ENCODE peak calls at places on chromosomes 4 and X, in five cellular contexts. I, G, B, Y and U are unnamed samples.

GRCh38 chr4:4862665-4863482 is 3.4 kb downstream of the MSX1 start:
- DNase-seq in I (no peak), G (no peak), B (no peak), Y (no peak), U (peak)

GRCh38 chr4:181688416-181688815 is 554.8 kb upstream of the TENM3 start:
- DNase-seq in I (no peak), G (no peak), B (no peak), Y (peak), U (no peak)

GRCh38 chr4:81875962-81876650 is 404.4 kb upstream of the RASGEF1B start:
- DNase-seq in I (no peak), G (no peak), B (no peak), Y (no peak), U (no peak)

GRCh38 chr4:109298279-109299010 is 4.0 kb downstream of the COL25A1 start:
- DNase-seq in I (peak), G (peak), B (peak), Y (peak), U (peak)

GRCh38 chr4:55398461-55398860 is 2.7 kb downstream of the TMEM165 start:
- DNase-seq in I (no peak), G (peak), B (no peak), Y (peak), U (no peak)

GRCh38 chr4:5738061-5738460 is 27.1 kb downstream of the EVC start:
- DNase-seq in I (no peak), G (no peak), B (no peak), Y (peak), U (no peak)

GRCh38 chr4:136763844-136764446 is 768.3 kb downstream of the PCDH18 start:
- DNase-seq in I (no peak), G (no peak), B (no peak), Y (no peak), U (no peak)

GRCh38 chr4:20431422-20432014 is 179.8 kb downstream of the SLIT2 start:
- DNase-seq in I (no peak), G (no peak), B (no peak), Y (peak), U (peak)

GRCh38 chrX:103367502-103367901 is 8.8 kb upstream of the BEX3 start:
- DNase-seq in I (no peak), G (no peak), B (no peak), Y (peak), U (no peak)

GRCh38 chrX:100745806-100746537 is 14.1 kb upstream of the SYTL4 start:
- DNase-seq in I (no peak), G (no peak), B (no peak), Y (no peak), U (peak)

DNA sequence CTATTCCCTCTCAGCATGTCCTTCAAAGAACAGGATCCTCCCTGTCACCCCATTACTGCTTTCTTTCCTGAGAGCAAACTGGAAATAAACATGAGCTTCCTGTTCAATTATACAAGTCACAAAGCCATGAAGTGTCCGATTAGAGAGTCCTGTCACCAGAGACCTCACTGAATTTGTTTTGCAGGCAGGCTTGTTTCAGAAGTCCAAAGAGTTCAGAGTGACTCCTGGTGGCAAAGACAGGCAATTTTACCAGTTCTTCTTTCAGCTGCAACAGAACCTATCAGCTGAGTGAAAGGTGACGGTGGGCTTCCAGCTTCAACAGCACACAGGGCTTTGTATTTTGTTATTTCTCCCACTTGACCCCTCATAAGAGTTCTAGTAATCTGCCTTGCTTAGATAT is 6.4 kb downstream of the ELK1 start:
- DNase-seq in I (peak), G (peak), B (no peak), Y (peak), U (peak)
- TF ChIP-seq EZH2phosphoT487 in I (no peak), G (no peak), B (no peak), Y (no peak), U (no peak)

GRCh38 chr4:76758290-76758882 is 139.6 kb downstream of the SOWAHB start:
- DNase-seq in I (peak), G (peak), B (peak), Y (peak), U (peak)
- H3K9ac ChIP-seq in I (no peak), G (no peak), B (no peak), Y (peak), U (no peak)

DNA sequence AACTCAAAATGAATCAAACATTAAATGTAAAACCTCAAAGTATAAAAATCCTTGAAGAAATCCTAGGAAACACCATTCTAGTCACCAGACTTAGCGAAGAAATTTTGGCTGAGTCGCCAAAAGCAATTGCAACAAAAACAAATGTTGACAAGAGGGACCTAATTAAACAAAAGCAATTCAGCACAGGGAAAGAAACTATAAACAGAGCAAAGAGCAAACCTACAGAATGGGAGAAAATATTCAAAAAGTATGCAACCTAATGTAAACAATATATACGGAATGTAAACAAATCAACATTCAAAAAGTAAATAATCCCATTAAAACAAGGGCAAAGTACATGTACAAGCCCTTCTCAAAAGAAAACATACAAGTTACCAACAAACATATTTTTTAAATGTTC is 974.7 kb downstream of the TRAM1L1 start:
- DNase-seq in I (no peak), G (no peak), B (no peak), Y (no peak), U (no peak)
- TF ChIP-seq EZH2phosphoT487 in I (no peak), G (no peak), B (no peak), Y (no peak), U (no peak)

GRCh38 chr4:88697113-88697512 is 516 bp downstream of the NAP1L5 start:
- DNase-seq in I (no peak), G (no peak), B (no peak), Y (peak), U (no peak)

GRCh38 chr4:88697588-88698329 is at the start of gene NAP1L5:
- DNase-seq in I (no peak), G (no peak), B (peak), Y (peak), U (peak)

GRCh38 chr4:88698539-88698938 is 910 bp upstream of the NAP1L5 start:
- DNase-seq in I (no peak), G (no peak), B (no peak), Y (no peak), U (no peak)

GRCh38 chr4:88693792-88694191 is 3.8 kb downstream of the NAP1L5 start:
- DNase-seq in I (no peak), G (no peak), B (no peak), Y (no peak), U (no peak)

DNA sequence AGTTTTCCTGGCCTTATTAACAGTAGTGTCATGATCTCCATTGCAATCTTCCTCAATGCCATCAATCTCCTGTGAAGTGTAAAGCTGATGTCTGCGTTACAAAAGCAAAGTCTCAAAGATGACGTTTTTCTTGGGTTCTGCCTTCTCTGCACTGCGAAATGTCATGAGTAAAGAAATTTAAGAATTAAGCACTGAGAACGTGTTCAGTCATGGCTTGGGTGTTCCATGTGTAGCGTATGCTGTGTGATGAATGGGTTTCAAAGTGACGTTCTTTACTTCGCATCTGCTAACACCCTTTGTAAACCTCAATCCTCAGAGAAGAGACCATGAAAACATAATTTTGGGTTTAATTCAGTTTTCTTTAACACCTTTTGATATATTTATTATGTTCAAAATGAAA is 1.0 kb downstream of the NAP1L5 start:
- DNase-seq in I (no peak), G (no peak), B (no peak), Y (peak), U (no peak)
- H3K9ac ChIP-seq in I (no peak), G (no peak), B (no peak), Y (peak), U (no peak)